ENCODE peak calls at places on chromosomes 6 and 20, in six cellular contexts. R, E, B, T, C and Z are unnamed samples.
A peak's percentile ranks its signal among the peaks of the same experiment; 100 is the strongest.

GRCh38 chr6:84033523-84034451 is at the start of gene MRAP2:
- DNase-seq in R (no peak), E (peak; percentile 67), B (peak; percentile 20), T (peak; percentile 67), C (peak; percentile 49), Z (peak; percentile 21)

GRCh38 chr20:14069796-14070195 is 74.5 kb downstream of the MACROD2 start:
- DNase-seq in R (no peak), E (peak; percentile 66), B (peak; percentile 63), T (peak; percentile 35), C (no peak), Z (no peak)

GRCh38 chr20:40090236-40090635 is 598.8 kb downstream of the MAFB start:
- DNase-seq in R (no peak), E (no peak), B (peak; percentile 57), T (no peak), C (no peak), Z (no peak)

GRCh38 chr20:59485576-59486250 is 118.6 kb upstream of the PHACTR3 start:
- DNase-seq in R (no peak), E (no peak), B (no peak), T (no peak), C (no peak), Z (no peak)

GRCh38 chr6:3516094-3516493 is 59.2 kb upstream of the SLC22A23 start:
- DNase-seq in R (no peak), E (peak; percentile 42), B (peak; percentile 71), T (peak; percentile 20), C (peak; percentile 77), Z (no peak)

GRCh38 chr6:133504761-133505160 is 263.6 kb downstream of the EYA4 start:
- DNase-seq in R (no peak), E (no peak), B (no peak), T (peak; percentile 32), C (no peak), Z (no peak)

GRCh38 chr6:158564243-158565121 is 4.6 kb downstream of the TMEM181 start:
- DNase-seq in R (peak; percentile 34), E (no peak), B (no peak), T (no peak), C (no peak), Z (no peak)

GRCh38 chr6:156697224-156697623 is 80.0 kb upstream of the ARID1B start:
- DNase-seq in R (no peak), E (no peak), B (no peak), T (no peak), C (no peak), Z (no peak)

GRCh38 chr20:48282591-48283228 is 497.4 kb upstream of the SULF2 start:
- DNase-seq in R (no peak), E (no peak), B (peak; percentile 18), T (no peak), C (no peak), Z (no peak)

GRCh38 chr20:20520776-20521175 is 152.9 kb downstream of the INSM1 start:
- DNase-seq in R (no peak), E (peak; percentile 32), B (peak; percentile 94), T (peak; percentile 7), C (no peak), Z (no peak)

GRCh38 chr6:108996208-108996607 is 98.4 kb downstream of the SESN1 start:
- DNase-seq in R (no peak), E (no peak), B (no peak), T (no peak), C (no peak), Z (no peak)

GRCh38 chr20:40687384-40688128 is 1.5 kb downstream of the MAFB start:
- DNase-seq in R (no peak), E (peak; percentile 36), B (peak; percentile 55), T (peak; percentile 22), C (peak; percentile 25), Z (no peak)

GRCh38 chr20:20731945-20732296 is 19.5 kb upstream of the RALGAPA2 start:
- DNase-seq in R (no peak), E (no peak), B (peak; percentile 66), T (peak; percentile 39), C (no peak), Z (no peak)

GRCh38 chr6:17354700-17355403 is 38.5 kb upstream of the CAP2 start:
- DNase-seq in R (no peak), E (peak; percentile 45), B (peak; percentile 81), T (peak; percentile 67), C (no peak), Z (no peak)

GRCh38 chr20:3459881-3460307 is 10.9 kb upstream of the ATRN start:
- DNase-seq in R (no peak), E (no peak), B (no peak), T (no peak), C (no peak), Z (no peak)

GRCh38 chr6:34242252-34243130 is 5.8 kb downstream of the HMGA1 start:
- DNase-seq in R (no peak), E (peak; percentile 20), B (peak; percentile 69), T (peak; percentile 63), C (peak; percentile 9), Z (no peak)

GRCh38 chr6:21005816-21006553 is 471.7 kb downstream of the CDKAL1 start:
- DNase-seq in R (no peak), E (peak; percentile 54), B (peak; percentile 92), T (peak; percentile 92), C (no peak), Z (no peak)